ENCODE peak calls at places on chromosomes 16 and 17, in five cellular contexts. A, V, B, L and H are unnamed samples.

GRCh38 chr17:79852748-79853147 is 13.5 kb upstream of the CBX4 start:
- DNase-seq in A (no peak), L (no peak), V (no peak), B (no peak), H (peak)

GRCh38 chr16:73616186-73616585 is 568.3 kb upstream of the ZFHX3 start:
- DNase-seq in A (no peak), V (no peak), L (no peak), B (no peak), H (no peak)

GRCh38 chr16:66419527-66419926 is 7.6 kb upstream of the BEAN1 start:
- DNase-seq in B (no peak), V (no peak), L (no peak), A (no peak), H (no peak)

GRCh38 chr17:28744104-28744801 is 442 bp downstream of the TRAF4 start:
- DNase-seq in L (peak), A (peak), V (peak), B (peak), H (peak)

GRCh38 chr17:17304521-17304985 is 1.4 kb downstream of the NT5M start:
- DNase-seq in B (no peak), A (no peak), V (peak), L (no peak), H (no peak)

GRCh38 chr17:68906638-68907037 is 48.6 kb downstream of the ABCA8 start:
- DNase-seq in A (no peak), V (no peak), B (no peak), L (no peak), H (no peak)

GRCh38 chr17:3744032-3744431 is 20.3 kb downstream of the HASPIN start:
- DNase-seq in V (no peak), B (no peak), L (no peak), A (no peak), H (peak)

GRCh38 chr16:51549836-51550235 is 398.8 kb upstream of the SALL1 start:
- DNase-seq in V (no peak), L (no peak), B (no peak), A (no peak), H (no peak)

GRCh38 chr16:84616515-84616914 is 1.4 kb downstream of the COTL1 start:
- DNase-seq in A (no peak), L (no peak), V (no peak), B (peak), H (peak)

GRCh38 chr17:44921122-44921882 is 6.0 kb upstream of the GFAP start:
- DNase-seq in L (no peak), V (no peak), A (no peak), B (no peak), H (no peak)

GRCh38 chr16:2767140-2767731 is 9.8 kb downstream of the ELOB start:
- DNase-seq in A (no peak), L (no peak), V (no peak), B (no peak), H (no peak)

GRCh38 chr17:12296120-12296727 is 275.5 kb downstream of the MAP2K4 start:
- DNase-seq in B (no peak), L (no peak), V (no peak), A (no peak), H (no peak)

GRCh38 chr17:51391992-51392654 is 131.8 kb downstream of the UTP18 start:
- DNase-seq in V (no peak), L (no peak), A (no peak), B (no peak), H (no peak)

GRCh38 chr16:82454152-82454551 is 172.6 kb upstream of the CDH13 start:
- DNase-seq in L (no peak), V (peak), B (no peak), A (no peak), H (no peak)

GRCh38 chr16:71421911-71422310 is 19.9 kb downstream of the TLE7 start:
- DNase-seq in A (peak), V (no peak), B (peak), L (no peak), H (peak)

GRCh38 chr17:31394544-31394943 is 3.1 kb downstream of the RAB11FIP4 start:
- DNase-seq in A (peak), V (no peak), L (peak), B (no peak), H (no peak)

GRCh38 chr16:5321925-5322324 is 224.3 kb upstream of the EEF2KMT start:
- DNase-seq in A (no peak), V (no peak), L (no peak), B (no peak), H (no peak)

GRCh38 chr16:2968368-2968737 is 795 bp upstream of the PAQR4 start:
- DNase-seq in V (no peak), B (no peak), A (no peak), L (no peak), H (no peak)

GRCh38 chr17:55343114-55343513 is 78.4 kb downstream of the HLF start:
- DNase-seq in A (no peak), V (no peak), L (no peak), B (no peak), H (no peak)

GRCh38 chr17:9268546-9268945 is 247.2 kb downstream of the NTN1 start:
- DNase-seq in B (no peak), L (no peak), V (no peak), A (no peak), H (no peak)

GRCh38 chr17:29010129-29010528 is 4.3 kb upstream of the SEZ6 start:
- DNase-seq in V (no peak), B (no peak), A (no peak), L (no peak), H (no peak)

GRCh38 chr17:14214271-14214670 is 22.4 kb downstream of the CDRT15 start:
- DNase-seq in L (no peak), V (no peak), B (no peak), A (no peak), H (no peak)

GRCh38 chr17:40179923-40180659 is 2.8 kb downstream of the RAPGEFL1 start:
- DNase-seq in A (no peak), L (no peak), B (no peak), V (no peak), H (no peak)

GRCh38 chr16:83995756-83996155 is 27.7 kb downstream of the NECAB2 start:
- DNase-seq in V (no peak), B (no peak), L (no peak), A (no peak), H (no peak)

GRCh38 chr16:70018254-70018653 is 67.1 kb downstream of the CLEC18A start:
- DNase-seq in A (peak), L (no peak), V (peak), B (no peak), H (no peak)

GRCh38 chr16:70725024-70725911 is 39.4 kb upstream of the MTSS2 start:
- DNase-seq in V (no peak), B (no peak), A (no peak), L (peak), H (no peak)

GRCh38 chr17:67602974-67603373 is 114.8 kb upstream of the NOL11 start:
- DNase-seq in L (no peak), V (peak), B (peak), A (peak), H (peak)

GRCh38 chr17:17170346-17170976 is 35.7 kb downstream of the PLD6 start:
- DNase-seq in L (no peak), B (no peak), A (no peak), V (no peak), H (no peak)

GRCh38 chr17:35804658-35805192 is 4.6 kb upstream of the TAF15 start:
- DNase-seq in V (peak), L (peak), B (peak), A (peak), H (peak)

GRCh38 chr16:30032083-30032819 is 1.2 kb upstream of the TLCD3B start:
- DNase-seq in L (peak), A (peak), B (peak), V (peak), H (peak)

GRCh38 chr17:19744922-19745757 is 3.0 kb downstream of the ALDH3A1 start:
- DNase-seq in A (peak), B (peak), V (peak), L (peak), H (no peak)

GRCh38 chr16:65068151-65068740 is 53.6 kb downstream of the CDH11 start:
- DNase-seq in A (no peak), L (peak), V (no peak), B (no peak), H (no peak)

GRCh38 chr16:55542459-55543082 is 23.9 kb upstream of the CAPNS2 start:
- DNase-seq in V (no peak), L (peak), B (no peak), A (no peak), H (no peak)

GRCh38 chr16:9008335-9009260 is 44.9 kb upstream of the USP7 start:
- DNase-seq in B (peak), L (peak), A (peak), V (peak), H (no peak)

GRCh38 chr17:78962345-78962983 is 17.3 kb downstream of the LGALS3BP start:
- DNase-seq in B (no peak), V (no peak), L (no peak), A (no peak), H (peak)

GRCh38 chr17:42055496-42055895 is 5.1 kb upstream of the C17orf113 start:
- DNase-seq in L (no peak), V (no peak), A (no peak), B (no peak), H (no peak)

GRCh38 chr16:79599837-79600635 is 501 bp downstream of the MAF start:
- DNase-seq in V (no peak), B (peak), A (peak), L (no peak), H (no peak)